ENCODE peak calls at places on chromosomes 12 and 14, in five cellular contexts. One of them, this sample, is unnamed.

GRCh38 chr12:18250313-18250916 is 10.9 kb upstream of the PIK3C2G start:
- DNase-seq in activated T-helper 1 cell treated with anti-CD3 and anti-CD28 coated beads, Interleukin-2, amount 50 U/mL, for 16 hours: no peak
- DNase-seq in ACHN: peak; percentile 84
- DNase-seq in GM10248: peak; percentile 39
- DNase-seq in GM04504: peak; percentile 29
- DNase-seq in this sample: peak; percentile 62

GRCh38 chr12:101566318-101566717 is 28.5 kb upstream of the MYBPC1 start:
- DNase-seq in activated T-helper 1 cell treated with anti-CD3 and anti-CD28 coated beads, Interleukin-2, amount 50 U/mL, for 16 hours: no peak
- DNase-seq in ACHN: no peak
- DNase-seq in GM10248: no peak
- DNase-seq in GM04504: no peak
- DNase-seq in this sample: no peak

GRCh38 chr12:39365364-39366001 is 77.4 kb downstream of the KIF21A start:
- DNase-seq in activated T-helper 1 cell treated with anti-CD3 and anti-CD28 coated beads, Interleukin-2, amount 50 U/mL, for 16 hours: no peak
- DNase-seq in ACHN: peak; percentile 33
- DNase-seq in GM10248: no peak
- DNase-seq in GM04504: no peak
- DNase-seq in this sample: no peak

GRCh38 chr14:68528031-68528687 is 264.7 kb downstream of the ZFP36L1 start:
- DNase-seq in activated T-helper 1 cell treated with anti-CD3 and anti-CD28 coated beads, Interleukin-2, amount 50 U/mL, for 16 hours: no peak
- DNase-seq in ACHN: no peak
- DNase-seq in GM10248: no peak
- DNase-seq in GM04504: no peak
- DNase-seq in this sample: no peak

GRCh38 chr12:133203344-133204263 is 22.3 kb downstream of the ZNF268 start:
- DNase-seq in activated T-helper 1 cell treated with anti-CD3 and anti-CD28 coated beads, Interleukin-2, amount 50 U/mL, for 16 hours: no peak
- DNase-seq in ACHN: peak; percentile 44
- DNase-seq in GM10248: no peak
- DNase-seq in GM04504: no peak
- DNase-seq in this sample: no peak

GRCh38 chr14:73014105-73014504 is 12.8 kb downstream of the ZFYVE1 start:
- DNase-seq in activated T-helper 1 cell treated with anti-CD3 and anti-CD28 coated beads, Interleukin-2, amount 50 U/mL, for 16 hours: no peak
- DNase-seq in ACHN: no peak
- DNase-seq in GM10248: peak; percentile 71
- DNase-seq in GM04504: no peak
- DNase-seq in this sample: no peak

GRCh38 chr12:109288571-109288970 is 20.5 kb downstream of the FOXN4 start:
- DNase-seq in activated T-helper 1 cell treated with anti-CD3 and anti-CD28 coated beads, Interleukin-2, amount 50 U/mL, for 16 hours: no peak
- DNase-seq in ACHN: no peak
- DNase-seq in GM10248: no peak
- DNase-seq in GM04504: no peak
- DNase-seq in this sample: no peak

GRCh38 chr14:102164241-102164641 is 24.5 kb downstream of the WDR20 start:
- DNase-seq in activated T-helper 1 cell treated with anti-CD3 and anti-CD28 coated beads, Interleukin-2, amount 50 U/mL, for 16 hours: no peak
- DNase-seq in ACHN: peak; percentile 83
- DNase-seq in GM10248: no peak
- DNase-seq in GM04504: no peak
- DNase-seq in this sample: no peak

GRCh38 chr14:63046339-63047268 is 1.3 kb upstream of the KCNH5 start:
- DNase-seq in activated T-helper 1 cell treated with anti-CD3 and anti-CD28 coated beads, Interleukin-2, amount 50 U/mL, for 16 hours: no peak
- DNase-seq in ACHN: no peak
- DNase-seq in GM10248: no peak
- DNase-seq in GM04504: no peak
- DNase-seq in this sample: no peak